ENCODE peak calls at places on chromosomes 5 and 9, in eight cellular contexts. O is CD8-positive, alpha-beta memory T cell; T is pancreas; D is HCT116; Y is HepG2; C is lung; N is CD4-positive, CD25-positive, alpha-beta regulatory T cell; E is endodermal cell. X is an unnamed sample. For H3K4me1 and H3K9me3, the result is how much of the 10 kb centered on the place peaks cover.

GRCh38 chr5:32542216-32543059 is 42.9 kb upstream of the SUB1 start:
- DNase-seq in O (no peak), T (no peak), D (no peak), Y (no peak), C (no peak), N (peak), E (no peak), X (no peak)

GRCh38 chr9:14316574-14317304 is 2.8 kb upstream of the NFIB start:
- DNase-seq in O (no peak), T (no peak), D (no peak), Y (no peak), C (no peak), N (no peak), E (peak), X (no peak)

GRCh38 chr5:141866111-141866510 is 12.1 kb downstream of the PCDH1 start:
- DNase-seq in O (no peak), T (peak), D (peak), Y (peak), C (peak), N (no peak), E (no peak), X (no peak)

GRCh38 chr5:176533894-176534611 is 3.1 kb downstream of the RNF44 start:
- DNase-seq in O (peak), T (peak), D (no peak), Y (peak), C (no peak), N (peak), E (peak), X (peak)

GRCh38 chr5:134543820-134544692 is 18.6 kb downstream of the JADE2 start:
- DNase-seq in O (no peak), T (no peak), D (no peak), Y (no peak), C (no peak), N (peak), E (peak), X (no peak)

GRCh38 chr5:173397531-173397930 is 69.3 kb upstream of the STC2 start:
- DNase-seq in O (no peak), T (no peak), D (no peak), Y (no peak), C (no peak), N (no peak), E (no peak), X (no peak)

GRCh38 chr9:110050925-110051355 is 157.0 kb downstream of the C9orf152 start:
- DNase-seq in O (no peak), T (no peak), D (peak), Y (no peak), C (peak), N (peak), E (no peak), X (no peak)

GRCh38 chr9:137506274-137506673 is 43.9 kb downstream of the PNPLA7 start:
- DNase-seq in O (no peak), T (no peak), D (no peak), Y (no peak), C (no peak), N (no peak), E (no peak), X (no peak)

GRCh38 chr9:96345551-96345950 is 38.0 kb downstream of the SLC35D2 start:
- DNase-seq in O (no peak), T (no peak), D (no peak), Y (no peak), C (no peak), N (no peak), E (no peak), X (no peak)
- H3K27ac ChIP-seq in O (no peak), T (no peak), D (peak), Y (peak), C (no peak), N (no peak), E (peak), X (no peak)

GRCh38 chr5:140222416-140222815 is 47.4 kb downstream of the CYSTM1 start:
- DNase-seq in O (no peak), T (no peak), D (no peak), Y (peak), C (no peak), N (no peak), E (no peak), X (no peak)

GRCh38 chr5:140220698-140221064 is 45.7 kb downstream of the CYSTM1 start:
- DNase-seq in O (no peak), T (no peak), D (no peak), Y (no peak), C (no peak), N (no peak), E (no peak), X (no peak)

GRCh38 chr5:140220032-140220697 is 45.2 kb downstream of the CYSTM1 start:
- DNase-seq in O (no peak), T (no peak), D (no peak), Y (no peak), C (no peak), N (no peak), E (no peak), X (no peak)

GRCh38 chr5:140223567-140223966 is 48.6 kb downstream of the CYSTM1 start:
- DNase-seq in O (no peak), T (no peak), D (no peak), Y (peak), C (no peak), N (no peak), E (no peak), X (no peak)

DNA sequence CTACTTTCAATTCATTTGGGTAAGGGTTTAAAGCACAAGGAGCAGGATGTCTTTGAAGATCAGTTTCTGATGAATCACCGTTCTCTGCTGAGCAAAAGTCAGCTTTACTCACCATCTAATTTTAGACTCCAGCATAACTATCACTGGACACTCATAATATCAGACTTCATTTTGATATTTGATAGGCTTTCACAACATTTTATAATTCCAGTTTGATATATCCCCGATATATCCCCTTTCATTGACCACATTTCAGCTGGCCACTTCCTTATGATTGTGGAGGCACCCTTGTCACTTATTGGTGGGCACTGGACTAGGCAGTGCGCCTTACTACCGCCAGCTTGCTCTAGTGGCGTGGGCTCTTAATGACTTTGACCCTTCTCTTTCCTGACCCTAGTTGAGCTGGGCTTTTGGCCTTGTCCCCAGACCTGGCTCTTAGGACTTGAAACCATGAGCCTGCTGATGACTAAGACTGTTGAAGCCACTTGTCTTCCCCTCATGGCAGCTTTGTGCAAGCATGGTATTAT is 46.8 kb downstream of the CYSTM1 start:
- DNase-seq in O (no peak), T (no peak), D (peak), Y (no peak), C (no peak), N (peak), E (no peak), X (no peak)
- H3K4me1 ChIP-seq in O (under half), T (half or more), D (half or more), Y (half or more), C (under half), N (under half), E (under half), X (under half)

DNA sequence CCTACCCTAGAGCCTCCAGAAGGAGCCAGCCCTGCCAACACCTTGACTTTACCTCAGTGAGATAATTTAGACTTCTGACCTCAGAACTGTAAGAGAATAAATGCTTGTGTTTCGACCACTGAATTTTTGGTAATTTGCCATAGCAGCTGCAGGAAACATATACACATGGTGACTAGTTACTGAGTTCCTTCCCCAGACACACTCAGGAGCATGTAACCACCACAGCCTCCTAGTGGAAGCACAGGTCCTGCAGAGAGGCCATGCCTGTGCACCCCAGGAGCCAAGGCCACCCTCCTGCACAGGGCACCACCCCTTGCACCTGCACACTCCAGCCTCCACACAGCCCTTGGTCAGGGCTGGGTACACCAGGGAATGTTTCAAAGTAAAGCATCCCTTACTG is 7.6 kb upstream of the CAMSAP1 start:
- DNase-seq in O (no peak), T (no peak), D (no peak), Y (no peak), C (no peak), N (no peak), E (no peak), X (no peak)
- H3K9me3 ChIP-seq in O (under half), T (under half), D (under half), Y (under half), C (under half), N (under half), E (half or more), X (under half)

GRCh38 chr5:14771972-14772371 is 99.6 kb downstream of the ANKH start:
- DNase-seq in O (no peak), T (no peak), D (no peak), Y (no peak), C (no peak), N (no peak), E (no peak), X (no peak)

GRCh38 chr5:14771195-14771594 is 100.4 kb downstream of the ANKH start:
- DNase-seq in O (no peak), T (no peak), D (no peak), Y (no peak), C (no peak), N (no peak), E (no peak), X (no peak)

GRCh38 chr5:14768838-14769365 is 102.7 kb downstream of the ANKH start:
- DNase-seq in O (no peak), T (no peak), D (no peak), Y (no peak), C (no peak), N (no peak), E (no peak), X (no peak)

GRCh38 chr5:14766591-14766990 is 102.1 kb downstream of the OTULIN start:
- DNase-seq in O (no peak), T (no peak), D (no peak), Y (no peak), C (no peak), N (no peak), E (no peak), X (no peak)

DNA sequence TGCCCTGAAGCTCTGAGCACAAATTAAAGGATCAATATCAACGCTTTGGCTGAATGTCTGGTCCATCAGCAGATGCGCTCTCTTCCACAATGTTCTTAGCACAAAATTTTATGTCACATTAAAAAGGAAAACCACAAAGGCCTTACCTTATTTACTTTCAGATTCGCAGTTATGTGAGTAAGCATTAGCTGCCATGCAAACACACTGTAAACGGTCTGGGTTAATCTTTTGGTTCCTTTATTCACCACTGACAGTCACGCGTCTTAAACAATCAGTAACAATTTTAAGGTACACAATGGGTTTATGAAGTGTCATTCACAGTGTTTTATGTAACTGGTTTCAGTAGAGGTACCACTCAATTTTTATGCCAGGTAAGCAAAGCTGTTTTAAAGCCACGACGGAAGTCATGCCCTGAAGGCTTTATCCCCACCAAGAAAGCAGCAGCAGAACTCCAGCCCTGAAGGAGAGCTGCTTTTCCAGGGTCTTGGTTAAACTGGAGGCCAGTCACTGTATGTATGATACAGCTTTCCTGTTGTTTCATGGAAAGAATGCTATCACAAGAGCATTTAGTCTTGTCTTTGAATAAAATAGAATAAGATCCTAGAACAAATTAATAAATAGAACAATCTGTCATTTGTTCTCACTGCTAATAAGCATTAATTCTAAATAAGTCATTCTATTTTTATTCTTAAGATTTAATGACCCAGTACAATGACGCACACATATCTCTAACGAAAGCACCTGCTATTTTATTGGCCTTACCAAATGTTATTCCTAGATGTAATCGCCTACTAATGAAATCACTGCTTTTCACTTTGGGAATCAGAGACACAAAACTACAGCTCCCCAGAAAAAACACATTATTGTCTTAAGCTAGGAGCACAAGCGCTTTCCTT is 103.4 kb downstream of the ANKH start:
- DNase-seq in O (no peak), T (no peak), D (no peak), Y (peak), C (no peak), N (peak), E (no peak), X (no peak)
- H3K27ac ChIP-seq in O (no peak), T (no peak), D (no peak), Y (no peak), C (no peak), N (peak), E (no peak), X (no peak)

GRCh38 chr5:111930407-111930806 is 173.4 kb upstream of the NREP start:
- DNase-seq in O (no peak), T (no peak), D (no peak), Y (no peak), C (no peak), N (no peak), E (no peak), X (no peak)

GRCh38 chr5:111929892-111930291 is 172.9 kb upstream of the NREP start:
- DNase-seq in O (no peak), T (no peak), D (no peak), Y (no peak), C (no peak), N (no peak), E (no peak), X (no peak)

GRCh38 chr5:111928501-111928900 is 171.5 kb upstream of the NREP start:
- DNase-seq in O (no peak), T (no peak), D (no peak), Y (no peak), C (no peak), N (no peak), E (no peak), X (no peak)

GRCh38 chr5:111929261-111929660 is 172.3 kb upstream of the NREP start:
- DNase-seq in O (no peak), T (no peak), D (no peak), Y (no peak), C (no peak), N (no peak), E (no peak), X (no peak)

DNA sequence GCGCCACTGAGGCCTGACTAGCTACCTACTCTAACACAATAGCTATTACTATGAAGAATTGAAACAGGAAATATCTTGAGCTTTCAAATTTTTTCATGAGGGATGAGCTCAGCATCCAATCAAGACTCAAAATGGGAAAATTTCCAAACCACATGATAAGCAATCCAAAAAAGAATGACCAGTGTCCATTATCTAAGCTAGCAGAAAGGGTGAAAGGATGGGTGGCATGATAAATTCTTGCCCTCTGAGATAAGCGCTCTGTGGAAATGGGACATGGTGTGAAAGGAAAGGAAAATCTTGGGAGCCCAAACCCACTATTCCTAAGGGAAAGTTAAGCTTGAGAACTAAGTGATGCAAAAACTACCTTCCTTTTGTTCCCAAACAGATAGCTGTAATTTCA is 170.2 kb upstream of the NREP start:
- DNase-seq in O (no peak), T (no peak), D (no peak), Y (no peak), C (no peak), N (no peak), E (no peak), X (no peak)
- H3K4me1 ChIP-seq in O (under half), T (under half), D (under half), Y (under half), C (under half), N (under half), E (under half), X (under half)

DNA sequence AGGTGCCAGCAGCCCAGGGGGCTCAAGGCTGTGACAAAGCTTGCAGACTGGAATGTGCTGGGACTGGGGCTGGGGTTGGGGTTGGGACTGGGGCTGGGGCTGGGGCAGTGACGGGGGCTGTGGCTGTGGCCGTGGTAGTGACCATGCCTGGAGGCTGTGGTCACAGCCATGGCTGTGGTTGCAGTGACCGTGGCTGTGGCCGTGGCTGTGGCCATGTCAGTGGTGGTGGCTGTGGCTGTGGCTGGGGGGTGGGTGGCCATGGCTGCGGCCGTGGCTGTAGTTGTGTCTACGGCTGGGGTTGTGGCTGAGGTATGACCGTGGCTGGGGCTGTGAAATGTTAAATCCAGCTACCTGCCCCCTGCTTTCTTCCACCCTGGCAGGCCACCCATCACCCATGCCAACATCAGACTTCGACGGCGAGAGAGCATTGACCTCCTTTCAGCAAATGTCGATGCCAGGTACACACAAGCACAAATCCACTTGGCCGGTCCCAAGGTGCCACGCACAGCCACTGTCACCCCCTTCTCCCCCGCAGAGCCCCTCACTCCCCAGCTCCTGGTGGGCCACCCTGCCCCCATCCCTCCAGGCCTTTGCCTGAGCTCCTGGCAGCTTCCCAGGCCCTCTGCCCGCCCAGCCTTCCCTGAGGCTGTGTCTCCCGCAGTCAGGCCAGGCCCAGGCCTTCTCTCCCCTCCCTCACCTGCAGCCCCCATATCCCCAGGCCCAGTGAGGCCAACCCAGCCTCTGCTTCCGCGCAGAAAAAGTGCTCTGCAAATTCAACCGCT is 15.3 kb downstream of the LCN9 start:
- DNase-seq in O (no peak), T (no peak), D (no peak), Y (no peak), C (no peak), N (no peak), E (no peak), X (no peak)
- H3K9me3 ChIP-seq in O (under half), T (under half), D (under half), Y (under half), C (under half), N (under half), E (under half), X (under half)

GRCh38 chr5:59799668-59800374 is 93.7 kb downstream of the PDE4D start:
- DNase-seq in O (no peak), T (no peak), D (peak), Y (peak), C (no peak), N (peak), E (peak), X (no peak)

GRCh38 chr5:59795141-59795540 is 98.4 kb downstream of the PDE4D start:
- DNase-seq in O (no peak), T (no peak), D (no peak), Y (no peak), C (no peak), N (no peak), E (no peak), X (no peak)

GRCh38 chr5:59798862-59799667 is 94.5 kb downstream of the PDE4D start:
- DNase-seq in O (no peak), T (no peak), D (no peak), Y (no peak), C (no peak), N (peak), E (no peak), X (no peak)

DNA sequence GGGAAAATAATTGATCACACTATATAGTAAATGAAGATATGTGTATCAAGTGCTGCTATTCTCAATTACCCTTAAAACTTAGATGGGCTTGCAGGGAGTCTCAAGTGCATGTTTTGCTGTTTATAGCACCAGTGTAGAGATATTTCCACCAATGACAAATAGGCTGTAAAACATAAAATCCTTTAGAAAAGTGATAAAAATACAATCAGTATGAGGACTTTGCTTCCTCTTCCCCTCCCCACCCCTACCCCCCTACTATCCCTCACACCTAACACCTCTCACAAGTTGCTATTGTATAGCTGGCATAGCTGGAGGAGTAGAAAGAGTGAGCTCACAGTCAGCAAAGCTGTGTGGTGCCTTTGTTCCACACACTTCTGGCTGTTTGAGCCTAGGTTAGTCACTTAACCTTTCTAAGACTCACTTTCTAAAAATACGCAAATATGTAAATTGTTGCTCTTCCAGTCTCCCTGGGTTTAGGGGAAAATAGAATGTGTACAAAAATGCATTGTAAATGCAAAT is 93.1 kb downstream of the PDE4D start:
- DNase-seq in O (no peak), T (no peak), D (no peak), Y (no peak), C (no peak), N (no peak), E (peak), X (no peak)
- H3K27ac ChIP-seq in O (no peak), T (no peak), D (no peak), Y (no peak), C (no peak), N (no peak), E (no peak), X (no peak)